ENCODE peak calls at places on chromosome 5, in nine cellular contexts. V, E, G, A, I, Z, Q, P and F are unnamed samples.

GRCh38 chr5:123119334-123119986 is 30.4 kb downstream of the PRDM6 start:
- DNase-seq in V (no peak), E (no peak), G (no peak), A (no peak), I (peak; percentile 83), Z (no peak), Q (peak; percentile 35), P (no peak), F (no peak)

GRCh38 chr5:113213551-113213971 is 221.2 kb downstream of the TSSK1B start:
- DNase-seq in V (no peak), E (no peak), G (no peak), A (no peak), I (no peak), Z (no peak), Q (no peak), P (no peak), F (no peak)

GRCh38 chr5:93186031-93186682 is 394.9 kb downstream of the NR2F1-AS1 start:
- DNase-seq in V (no peak), E (peak; percentile 54), G (no peak), A (no peak), I (peak; percentile 82), Z (no peak), Q (no peak), P (no peak), F (no peak)

GRCh38 chr5:5658226-5658625 is 235.7 kb downstream of the ICE1 start:
- DNase-seq in V (no peak), E (no peak), G (no peak), A (no peak), I (peak; percentile 25), Z (no peak), Q (peak; percentile 3), P (no peak), F (no peak)

GRCh38 chr5:53871050-53871449 is 310.6 kb downstream of the NDUFS4 start:
- DNase-seq in V (no peak), E (no peak), G (no peak), A (no peak), I (peak; percentile 18), Z (no peak), Q (no peak), P (no peak), F (no peak)

GRCh38 chr5:57816108-57816507 is 333.5 kb upstream of the ACTBL2 start:
- DNase-seq in V (no peak), E (peak; percentile 92), G (no peak), A (no peak), I (peak; percentile 96), Z (no peak), Q (peak; percentile 88), P (no peak), F (no peak)

GRCh38 chr5:151151793-151152192 is 5.8 kb downstream of the ANXA6 start:
- DNase-seq in V (no peak), E (no peak), G (no peak), A (no peak), I (peak; percentile 50), Z (peak; percentile 72), Q (no peak), P (peak; percentile 39), F (no peak)

GRCh38 chr5:145479271-145479670 is 355.9 kb downstream of the PRELID2 start:
- DNase-seq in V (no peak), E (no peak), G (no peak), A (no peak), I (no peak), Z (no peak), Q (no peak), P (no peak), F (no peak)

GRCh38 chr5:52807037-52807436 is 19.3 kb downstream of the ITGA1 start:
- DNase-seq in V (no peak), E (no peak), G (no peak), A (no peak), I (no peak), Z (no peak), Q (no peak), P (no peak), F (no peak)

GRCh38 chr5:122258241-122258640 is 53.8 kb upstream of the SNCAIP start:
- DNase-seq in V (no peak), E (no peak), G (no peak), A (no peak), I (no peak), Z (no peak), Q (no peak), P (no peak), F (no peak)

GRCh38 chr5:17461793-17462192 is 36.2 kb upstream of the TAF11L2 start:
- DNase-seq in V (no peak), E (no peak), G (no peak), A (no peak), I (no peak), Z (no peak), Q (no peak), P (no peak), F (no peak)

GRCh38 chr5:143244990-143245389 is 158.5 kb downstream of the NR3C1 start:
- DNase-seq in V (no peak), E (no peak), G (no peak), A (no peak), I (no peak), Z (no peak), Q (no peak), P (no peak), F (no peak)

GRCh38 chr5:159033351-159033657 is 66.4 kb downstream of the EBF1 start:
- DNase-seq in V (no peak), E (no peak), G (no peak), A (no peak), I (peak; percentile 40), Z (no peak), Q (no peak), P (no peak), F (no peak)

GRCh38 chr5:177430146-177430951 is 3.9 kb downstream of the GRK6 start:
- DNase-seq in V (no peak), E (no peak), G (no peak), A (no peak), I (no peak), Z (no peak), Q (no peak), P (no peak), F (no peak)

GRCh38 chr5:67493676-67494075 is 297.1 kb upstream of the CD180 start:
- DNase-seq in V (no peak), E (peak; percentile 5), G (no peak), A (peak; percentile 15), I (peak; percentile 17), Z (no peak), Q (peak; percentile 10), P (no peak), F (no peak)

GRCh38 chr5:154365823-154366222 is 80.0 kb upstream of the SAP30L start:
- DNase-seq in V (no peak), E (no peak), G (no peak), A (no peak), I (peak; percentile 50), Z (no peak), Q (no peak), P (no peak), F (no peak)

GRCh38 chr5:156892223-156892622 is 42.1 kb downstream of the PPP1R2B start:
- DNase-seq in V (no peak), E (no peak), G (no peak), A (no peak), I (no peak), Z (no peak), Q (no peak), P (no peak), F (no peak)

GRCh38 chr5:85049020-85049419 is 664.3 kb upstream of the EDIL3 start:
- DNase-seq in V (no peak), E (no peak), G (no peak), A (no peak), I (peak; percentile 54), Z (no peak), Q (peak; percentile 24), P (no peak), F (no peak)

GRCh38 chr5:150490754-150491153 is 17.2 kb upstream of the NDST1 start:
- DNase-seq in V (no peak), E (no peak), G (no peak), A (no peak), I (no peak), Z (no peak), Q (no peak), P (no peak), F (no peak)

GRCh38 chr5:156178117-156178516 is 148.8 kb upstream of the SGCD start:
- DNase-seq in V (no peak), E (no peak), G (no peak), A (no peak), I (no peak), Z (no peak), Q (no peak), P (no peak), F (no peak)

GRCh38 chr5:56552612-56553268 is 262.6 kb upstream of the MAP3K1 start:
- DNase-seq in V (no peak), E (no peak), G (no peak), A (no peak), I (peak; percentile 33), Z (no peak), Q (no peak), P (no peak), F (no peak)

GRCh38 chr5:8710426-8710930 is 835.4 kb downstream of the SEMA5A start:
- DNase-seq in V (no peak), E (no peak), G (no peak), A (no peak), I (no peak), Z (no peak), Q (no peak), P (no peak), F (no peak)

GRCh38 chr5:5104550-5104949 is 35.6 kb upstream of the ADAMTS16 start:
- DNase-seq in V (no peak), E (no peak), G (no peak), A (no peak), I (no peak), Z (no peak), Q (no peak), P (no peak), F (no peak)

GRCh38 chr5:160887780-160888179 is 35.8 kb upstream of the ATP10B start:
- DNase-seq in V (no peak), E (no peak), G (no peak), A (no peak), I (no peak), Z (no peak), Q (no peak), P (no peak), F (no peak)

GRCh38 chr5:134435525-134435924 is 23.8 kb upstream of the CDKN2AIPNL start:
- DNase-seq in V (no peak), E (peak; percentile 50), G (no peak), A (no peak), I (peak; percentile 64), Z (no peak), Q (no peak), P (no peak), F (no peak)

GRCh38 chr5:105195765-105196164 is 1633.2 kb upstream of the NUDT12 start:
- DNase-seq in V (no peak), E (no peak), G (no peak), A (no peak), I (no peak), Z (no peak), Q (no peak), P (no peak), F (no peak)

GRCh38 chr5:1161832-1162229 is 39.6 kb upstream of the SLC6A19 start:
- DNase-seq in V (no peak), E (no peak), G (no peak), A (no peak), I (no peak), Z (no peak), Q (no peak), P (no peak), F (no peak)

GRCh38 chr5:178057839-178058238 is 55.5 kb upstream of the N4BP3 start:
- DNase-seq in V (no peak), E (no peak), G (no peak), A (no peak), I (no peak), Z (no peak), Q (no peak), P (no peak), F (no peak)

GRCh38 chr5:11973469-11973868 is 69.2 kb upstream of the CTNND2 start:
- DNase-seq in V (no peak), E (no peak), G (no peak), A (no peak), I (no peak), Z (no peak), Q (no peak), P (no peak), F (no peak)

GRCh38 chr5:78458843-78459242 is 98.4 kb downstream of the SCAMP1 start:
- DNase-seq in V (no peak), E (no peak), G (no peak), A (no peak), I (no peak), Z (no peak), Q (no peak), P (no peak), F (no peak)

GRCh38 chr5:40733842-40734563 is 21.8 kb downstream of the TTC33 start:
- DNase-seq in V (no peak), E (no peak), G (no peak), A (no peak), I (peak; percentile 44), Z (no peak), Q (no peak), P (no peak), F (no peak)